ENCODE peak calls at places on chromosomes 12 and 14, in nine cellular contexts. X is skeletal muscle cell; E is NCI-H510A treated with DMSO at 0.1 percent for 48 hours; M is heart right ventricle; K is stimulated activated CD8-positive, alpha-beta memory T cell treated with anti-CD3 and anti-CD28 coated beads, Interleukin-15, amount 100 ng/mL, for 48 hours; J is anterior cingulate cortex; W is posterior vena cava; T is GM12865; N is HFF-Myc. B is an unnamed sample.

GRCh38 chr12:45583011-45583657 is 146.4 kb upstream of the ARID2 start:
- DNase-seq in X (peak), E (no peak), M (no peak), K (no peak), J (no peak), W (no peak), T (no peak), N (no peak), B (no peak)

GRCh38 chr12:10171954-10172353 is at the start of gene OLR1:
- DNase-seq in X (no peak), E (no peak), M (no peak), K (no peak), J (no peak), W (no peak), T (no peak), N (no peak), B (no peak)

GRCh38 chr12:57223191-57224165 is 6.0 kb upstream of the SHMT2 start:
- DNase-seq in X (no peak), E (no peak), M (no peak), K (no peak), J (no peak), W (no peak), T (no peak), N (no peak), B (peak)

GRCh38 chr14:101480022-101480746 is 81.1 kb upstream of the DIO3 start:
- DNase-seq in X (no peak), E (no peak), M (no peak), K (no peak), J (no peak), W (peak), T (no peak), N (no peak), B (no peak)

GRCh38 chr14:86897224-86897623 is 1095.8 kb downstream of the GALC start:
- DNase-seq in X (no peak), E (no peak), M (no peak), K (no peak), J (no peak), W (no peak), T (no peak), N (no peak), B (no peak)

GRCh38 chr12:66678640-66679268 is at the start of gene GRIP1:
- DNase-seq in X (no peak), E (peak), M (no peak), K (no peak), J (no peak), W (no peak), T (no peak), N (no peak), B (peak)

GRCh38 chr12:42213954-42214426 is 24.1 kb downstream of the YAF2 start:
- DNase-seq in X (no peak), E (no peak), M (peak), K (no peak), J (peak), W (no peak), T (no peak), N (no peak), B (no peak)

GRCh38 chr14:21300892-21301291 is 21.0 kb downstream of the RPGRIP1 start:
- DNase-seq in X (no peak), E (peak), M (peak), K (no peak), J (no peak), W (no peak), T (peak), N (no peak), B (peak)

GRCh38 chr14:77926942-77927341 is 127.0 kb downstream of the ADCK1 start:
- DNase-seq in X (no peak), E (no peak), M (no peak), K (no peak), J (no peak), W (no peak), T (no peak), N (no peak), B (no peak)

GRCh38 chr14:99527026-99527425 is 45.8 kb downstream of the CCNK start:
- DNase-seq in X (no peak), E (no peak), M (no peak), K (no peak), J (no peak), W (no peak), T (no peak), N (no peak), B (no peak)

GRCh38 chr12:18090093-18090492 is at the start of gene RERGL:
- DNase-seq in X (no peak), E (no peak), M (no peak), K (no peak), J (no peak), W (no peak), T (no peak), N (no peak), B (no peak)

GRCh38 chr14:104139460-104140212 is 1.2 kb downstream of the KIF26A start:
- DNase-seq in X (no peak), E (no peak), M (peak), K (no peak), J (no peak), W (peak), T (no peak), N (no peak), B (peak)

GRCh38 chr12:62763827-62764226 is 171.1 kb downstream of the PPM1H start:
- DNase-seq in X (no peak), E (no peak), M (no peak), K (no peak), J (no peak), W (no peak), T (no peak), N (no peak), B (no peak)

GRCh38 chr14:102795060-102795925 is 18.0 kb downstream of the TRAF3 start:
- DNase-seq in X (peak), E (peak), M (no peak), K (no peak), J (no peak), W (no peak), T (peak), N (no peak), B (peak)

GRCh38 chr12:65937181-65937641 is 112.9 kb downstream of the HMGA2 start:
- DNase-seq in X (no peak), E (no peak), M (no peak), K (no peak), J (no peak), W (no peak), T (no peak), N (peak), B (no peak)

GRCh38 chr14:24612186-24612585 is 2.7 kb upstream of the GZMH start:
- DNase-seq in X (no peak), E (peak), M (no peak), K (no peak), J (no peak), W (no peak), T (peak), N (no peak), B (no peak)

GRCh38 chr12:71685312-71685906 is 473 bp upstream of the TMEM19 start:
- DNase-seq in X (no peak), E (no peak), M (no peak), K (no peak), J (no peak), W (no peak), T (no peak), N (no peak), B (no peak)

GRCh38 chr12:89135976-89136634 is 216.2 kb downstream of the DUSP6 start:
- DNase-seq in X (no peak), E (no peak), M (no peak), K (no peak), J (no peak), W (no peak), T (no peak), N (no peak), B (no peak)

GRCh38 chr12:15852383-15852782 is 29.8 kb upstream of the STRAP start:
- DNase-seq in X (peak), E (no peak), M (no peak), K (no peak), J (no peak), W (no peak), T (no peak), N (no peak), B (no peak)

GRCh38 chr12:52441320-52441911 is 7.2 kb upstream of the KRT75 start:
- DNase-seq in X (peak), E (no peak), M (no peak), K (no peak), J (no peak), W (no peak), T (no peak), N (no peak), B (no peak)

GRCh38 chr14:92412912-92413311 is 89.9 kb downstream of the SLC24A4 start:
- DNase-seq in X (no peak), E (no peak), M (no peak), K (no peak), J (no peak), W (no peak), T (no peak), N (no peak), B (no peak)

GRCh38 chr12:121537814-121538698 is 42.8 kb downstream of the KDM2B start:
- DNase-seq in X (no peak), E (no peak), M (peak), K (no peak), J (no peak), W (no peak), T (peak), N (no peak), B (peak)

GRCh38 chr14:23514009-23514962 is 37.3 kb downstream of the ZFHX2 start:
- DNase-seq in X (no peak), E (no peak), M (no peak), K (no peak), J (peak), W (no peak), T (no peak), N (no peak), B (no peak)

GRCh38 chr14:92470215-92470614 is 43.4 kb upstream of the RIN3 start:
- DNase-seq in X (no peak), E (no peak), M (no peak), K (no peak), J (no peak), W (no peak), T (no peak), N (peak), B (no peak)

GRCh38 chr12:54628186-54628846 is 6.4 kb downstream of the LACRT start:
- DNase-seq in X (no peak), E (no peak), M (no peak), K (no peak), J (no peak), W (no peak), T (no peak), N (no peak), B (no peak)

GRCh38 chr12:70691018-70691672 is 53.9 kb upstream of the PTPRB start:
- DNase-seq in X (peak), E (peak), M (no peak), K (no peak), J (no peak), W (no peak), T (no peak), N (peak), B (no peak)

GRCh38 chr12:50221228-50222008 is 54.2 kb upstream of the CERS5 start:
- DNase-seq in X (peak), E (peak), M (no peak), K (no peak), J (no peak), W (no peak), T (peak), N (peak), B (peak)

GRCh38 chr12:75699728-75700496 is 188.5 kb upstream of the KRR1 start:
- DNase-seq in X (no peak), E (peak), M (no peak), K (no peak), J (no peak), W (no peak), T (no peak), N (no peak), B (no peak)

GRCh38 chr12:75585309-75585708 is 73.9 kb upstream of the KRR1 start:
- DNase-seq in X (peak), E (no peak), M (no peak), K (no peak), J (no peak), W (no peak), T (no peak), N (peak), B (no peak)

GRCh38 chr12:118922405-118922804 is 58.9 kb upstream of the SRRM4 start:
- DNase-seq in X (no peak), E (no peak), M (no peak), K (no peak), J (no peak), W (no peak), T (peak), N (no peak), B (no peak)

GRCh38 chr12:131694116-131694838 is 16.6 kb upstream of the SFSWAP start:
- DNase-seq in X (no peak), E (no peak), M (no peak), K (no peak), J (no peak), W (no peak), T (no peak), N (no peak), B (no peak)

GRCh38 chr12:11823043-11823442 is 173.6 kb downstream of the ETV6 start:
- DNase-seq in X (no peak), E (no peak), M (no peak), K (no peak), J (no peak), W (no peak), T (peak), N (no peak), B (no peak)

GRCh38 chr14:98437113-98437512 is 834.9 kb downstream of the BCL11B start:
- DNase-seq in X (no peak), E (no peak), M (no peak), K (no peak), J (no peak), W (no peak), T (no peak), N (no peak), B (no peak)

GRCh38 chr12:80778005-80778541 is 61.4 kb downstream of the MYF5 start:
- DNase-seq in X (peak), E (peak), M (no peak), K (peak), J (peak), W (peak), T (peak), N (peak), B (no peak)

GRCh38 chr12:84644936-84645335 is 267.7 kb downstream of the SLC6A15 start:
- DNase-seq in X (no peak), E (peak), M (no peak), K (no peak), J (no peak), W (no peak), T (no peak), N (no peak), B (no peak)

GRCh38 chr14:83975435-83976222 is 1554.3 kb upstream of the FLRT2 start:
- DNase-seq in X (peak), E (no peak), M (peak), K (no peak), J (no peak), W (peak), T (no peak), N (no peak), B (peak)

B was measured in retina.